ENCODE peak calls at places on chromosomes 4 and X, in seven cellular contexts. Z, J, G, I, D, Y and T are unnamed samples.

GRCh38 chrX:12946406-12946805 is 28.5 kb upstream of the TMSB4X start:
- DNase-seq in Z (no peak), J (peak), G (no peak), I (no peak), D (no peak), Y (no peak), T (no peak)

GRCh38 chr4:113125418-113125817 is 76.0 kb downstream of the ANK2 start:
- DNase-seq in Z (no peak), J (no peak), G (no peak), I (no peak), D (no peak), Y (no peak), T (no peak)

GRCh38 chr4:148831945-148832344 is 389.7 kb upstream of the NR3C2 start:
- DNase-seq in Z (no peak), J (no peak), G (peak), I (no peak), D (no peak), Y (no peak), T (no peak)

GRCh38 chrX:13938766-13939530 is 90.7 kb downstream of the GEMIN8 start:
- DNase-seq in Z (peak), J (no peak), G (no peak), I (no peak), D (no peak), Y (no peak), T (no peak)

GRCh38 chrX:10045327-10046000 is 78.3 kb downstream of the CLDN34 start:
- DNase-seq in Z (no peak), J (no peak), G (no peak), I (no peak), D (peak), Y (no peak), T (no peak)

GRCh38 chr4:108247511-108248088 is 78.9 kb upstream of the LEF1 start:
- DNase-seq in Z (no peak), J (no peak), G (no peak), I (no peak), D (peak), Y (no peak), T (no peak)

GRCh38 chrX:152886716-152887115 is 11.2 kb upstream of the ZNF185 start:
- DNase-seq in Z (no peak), J (no peak), G (no peak), I (no peak), D (no peak), Y (no peak), T (no peak)

GRCh38 chr4:25100156-25100555 is 60.1 kb downstream of the SEPSECS start:
- DNase-seq in Z (no peak), J (peak), G (no peak), I (no peak), D (no peak), Y (no peak), T (peak)

GRCh38 chr4:146417822-146418221 is 103.9 kb downstream of the SLC10A7 start:
- DNase-seq in Z (no peak), J (no peak), G (no peak), I (no peak), D (no peak), Y (no peak), T (no peak)

GRCh38 chrX:319579-320125 is 1.1 kb upstream of the GTPBP6 start:
- DNase-seq in Z (no peak), J (no peak), G (no peak), I (peak), D (peak), Y (peak), T (no peak)

GRCh38 chr4:2268357-2269205 is 6.7 kb upstream of the MXD4 start:
- DNase-seq in Z (no peak), J (no peak), G (no peak), I (no peak), D (no peak), Y (no peak), T (no peak)

GRCh38 chr4:108417923-108418322 is 202.5 kb upstream of the RPL34 start:
- DNase-seq in Z (no peak), J (no peak), G (peak), I (no peak), D (no peak), Y (no peak), T (no peak)

GRCh38 chrX:103187953-103188475 is 26.9 kb upstream of the BEX4 start:
- DNase-seq in Z (no peak), J (no peak), G (no peak), I (no peak), D (no peak), Y (no peak), T (no peak)

GRCh38 chr4:41044791-41045190 is 169.6 kb downstream of the APBB2 start:
- DNase-seq in Z (no peak), J (no peak), G (no peak), I (no peak), D (no peak), Y (no peak), T (no peak)

GRCh38 chrX:106999002-106999975 is 723 bp downstream of the MORC4 start:
- DNase-seq in Z (no peak), J (peak), G (peak), I (peak), D (peak), Y (peak), T (no peak)

GRCh38 chrX:54529166-54529558 is 857 bp upstream of the GNL3L start:
- DNase-seq in Z (no peak), J (no peak), G (no peak), I (no peak), D (no peak), Y (no peak), T (no peak)

GRCh38 chr4:7523526-7523925 is 88.8 kb upstream of the PSAPL1 start:
- DNase-seq in Z (no peak), J (no peak), G (no peak), I (no peak), D (no peak), Y (no peak), T (no peak)

GRCh38 chr4:113293673-113294072 is 244.2 kb downstream of the ANK2 start:
- DNase-seq in Z (no peak), J (no peak), G (no peak), I (no peak), D (no peak), Y (no peak), T (no peak)

GRCh38 chr4:153514001-153514526 is 47.9 kb downstream of the TMEM131L start:
- DNase-seq in Z (no peak), J (no peak), G (peak), I (no peak), D (no peak), Y (no peak), T (no peak)

GRCh38 chr4:53651142-53651720 is 59.9 kb upstream of the LNX1 start:
- DNase-seq in Z (no peak), J (no peak), G (peak), I (no peak), D (no peak), Y (no peak), T (no peak)

GRCh38 chrX:103664363-103664762 is 22.1 kb downstream of the MORF4L2 start:
- DNase-seq in Z (no peak), J (no peak), G (no peak), I (no peak), D (peak), Y (no peak), T (no peak)

GRCh38 chrX:29661290-29661689 is 554.1 kb upstream of the MAGEB2 start:
- DNase-seq in Z (no peak), J (no peak), G (peak), I (no peak), D (no peak), Y (no peak), T (no peak)